ENCODE peak calls at places on chromosomes 6 and 20, in seven cellular contexts. M is naive thymus-derived CD4-positive, alpha-beta T cell; X is iPS DF 6.9; Z is caudate nucleus; Y is uterus; R is CD8-positive, alpha-beta memory T cell; P is ovary. T is an unnamed sample.

GRCh38 chr6:105272783-105273182 is 93.0 kb upstream of the POPDC3 start:
- DNase-seq in M (no peak), X (no peak), Z (no peak), Y (no peak), R (no peak), P (no peak), T (no peak)

GRCh38 chr6:21143651-21144050 is 449.9 kb upstream of the SOX4 start:
- DNase-seq in M (no peak), X (no peak), Z (no peak), Y (no peak), R (no peak), P (no peak), T (no peak)

GRCh38 chr6:166469426-166469961 is 86.8 kb upstream of the MPC1 start:
- DNase-seq in M (no peak), X (no peak), Z (no peak), Y (peak), R (no peak), P (no peak), T (no peak)

GRCh38 chr6:159106627-159107241 is 61.9 kb upstream of the TAGAP start:
- DNase-seq in M (peak), X (peak), Z (peak), Y (peak), R (peak), P (no peak), T (peak)

GRCh38 chr20:38617011-38617829 is 15.6 kb downstream of the ARHGAP40 start:
- DNase-seq in M (no peak), X (no peak), Z (no peak), Y (no peak), R (no peak), P (no peak), T (no peak)

GRCh38 chr6:25556516-25556915 is 95.5 kb upstream of the SCGN start:
- DNase-seq in M (peak), X (peak), Z (peak), Y (peak), R (peak), P (peak), T (peak)

GRCh38 chr6:16697437-16698162 is 63.7 kb downstream of the ATXN1 start:
- DNase-seq in M (no peak), X (no peak), Z (no peak), Y (no peak), R (no peak), P (no peak), T (no peak)

GRCh38 chr6:15522026-15522425 is 140.8 kb downstream of the DTNBP1 start:
- DNase-seq in M (no peak), X (no peak), Z (no peak), Y (peak), R (no peak), P (peak), T (peak)

DNA sequence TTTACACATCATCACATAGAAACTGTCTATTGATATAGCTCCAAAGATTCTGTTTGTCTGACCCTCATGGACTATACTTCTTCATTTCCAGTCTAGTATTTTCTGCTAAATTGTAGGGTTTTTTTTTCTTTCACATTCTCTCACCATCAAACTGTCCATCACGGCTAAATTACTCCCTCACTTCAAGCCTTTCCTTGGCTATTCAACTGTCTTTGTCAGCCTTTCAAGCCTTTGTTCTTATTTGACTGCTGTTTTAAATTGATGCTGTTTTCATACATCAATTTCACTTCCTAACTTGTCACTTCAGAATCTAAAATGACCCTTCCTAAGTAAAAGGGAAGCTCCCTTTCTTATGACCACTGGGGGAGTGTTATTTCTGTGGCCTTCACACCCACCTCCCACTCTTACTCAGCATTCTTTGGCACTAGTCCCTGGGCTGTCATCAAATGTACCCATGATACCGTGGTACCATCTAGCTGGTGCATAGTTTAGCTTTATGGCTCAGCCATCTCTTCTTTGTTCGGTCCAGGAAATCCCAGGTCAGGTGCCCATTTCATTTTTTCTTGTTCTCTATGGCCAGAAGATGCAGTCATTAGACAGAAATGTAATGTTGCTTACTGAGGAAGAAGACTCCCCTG is 8.6 kb downstream of the GJA1 start:
- DNase-seq in M (no peak), X (no peak), Z (no peak), Y (no peak), R (no peak), P (peak), T (no peak)
- H3K27ac ChIP-seq in M (no peak), X (no peak), Z (no peak), Y (peak), R (no peak), P (no peak), T (no peak)

GRCh38 chr6:14381225-14381887 is 263.8 kb downstream of the CD83 start:
- DNase-seq in M (no peak), X (no peak), Z (no peak), Y (no peak), R (no peak), P (no peak), T (no peak)

GRCh38 chr6:14384175-14384949 is 266.8 kb downstream of the CD83 start:
- DNase-seq in M (no peak), X (no peak), Z (no peak), Y (no peak), R (no peak), P (no peak), T (no peak)

GRCh38 chr6:14383393-14384174 is 266.0 kb downstream of the CD83 start:
- DNase-seq in M (no peak), X (no peak), Z (no peak), Y (no peak), R (no peak), P (no peak), T (no peak)

GRCh38 chr6:14380421-14380820 is 262.8 kb downstream of the CD83 start:
- DNase-seq in M (no peak), X (no peak), Z (no peak), Y (no peak), R (no peak), P (no peak), T (no peak)

GRCh38 chr6:14382381-14383236 is 265.0 kb downstream of the CD83 start:
- DNase-seq in M (no peak), X (no peak), Z (no peak), Y (no peak), R (no peak), P (no peak), T (no peak)
- H3K27ac ChIP-seq in M (no peak), X (peak), Z (no peak), Y (no peak), R (no peak), P (no peak), T (no peak)

GRCh38 chr6:135251416-135251815 is 70.3 kb downstream of the MYB start:
- DNase-seq in M (no peak), X (no peak), Z (no peak), Y (no peak), R (no peak), P (no peak), T (no peak)
- H3K27ac ChIP-seq in M (no peak), X (peak), Z (no peak), Y (no peak), R (no peak), P (no peak), T (no peak)

GRCh38 chr6:107847844-107848802 is 24.0 kb upstream of the SCML4 start:
- DNase-seq in M (peak), X (peak), Z (peak), Y (peak), R (peak), P (peak), T (peak)
- H3K27ac ChIP-seq in M (peak), X (no peak), Z (no peak), Y (no peak), R (no peak), P (no peak), T (no peak)

GRCh38 chr20:53695797-53696527 is 102.3 kb upstream of the ZNF217 start:
- DNase-seq in M (no peak), X (no peak), Z (no peak), Y (no peak), R (no peak), P (no peak), T (no peak)

GRCh38 chr20:53702617-53703016 is 109.0 kb upstream of the ZNF217 start:
- DNase-seq in M (no peak), X (no peak), Z (no peak), Y (no peak), R (no peak), P (no peak), T (no peak)

GRCh38 chr20:53693265-53693871 is 99.7 kb upstream of the ZNF217 start:
- DNase-seq in M (peak), X (no peak), Z (no peak), Y (no peak), R (peak), P (no peak), T (no peak)

GRCh38 chr20:53698321-53698978 is 104.8 kb upstream of the ZNF217 start:
- DNase-seq in M (no peak), X (no peak), Z (no peak), Y (no peak), R (no peak), P (no peak), T (no peak)

DNA sequence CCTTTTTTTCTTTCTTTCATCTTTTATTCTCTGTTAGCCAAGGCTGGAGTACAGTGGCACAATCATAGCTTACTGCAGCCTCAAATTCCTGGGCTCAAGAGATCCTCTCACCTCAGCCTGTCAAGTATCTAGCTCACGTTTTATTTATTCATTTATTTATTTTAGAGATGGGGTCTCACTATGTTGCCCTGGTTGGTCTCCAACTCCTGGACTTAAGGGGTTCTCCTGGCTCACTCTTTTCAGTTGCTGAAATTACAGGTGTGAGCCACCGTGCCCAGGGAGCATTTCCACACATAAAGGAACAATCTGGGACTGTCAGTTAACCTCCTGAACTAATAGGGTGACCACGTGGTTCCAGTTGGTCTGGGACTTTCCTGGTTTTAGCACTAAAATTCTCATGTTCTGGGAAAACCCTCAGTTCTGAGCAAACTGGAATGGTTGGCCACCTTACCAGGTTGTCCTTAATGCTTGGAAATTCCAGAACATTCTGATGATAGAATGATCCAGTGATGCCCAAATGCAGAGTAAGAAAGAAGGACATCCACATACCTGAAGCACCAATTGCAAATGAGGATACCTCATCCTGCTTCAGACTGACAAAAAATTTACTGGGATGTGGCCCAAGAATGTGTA is 105.6 kb upstream of the ZNF217 start:
- DNase-seq in M (no peak), X (no peak), Z (no peak), Y (no peak), R (no peak), P (no peak), T (no peak)
- H3K27ac ChIP-seq in M (no peak), X (no peak), Z (no peak), Y (no peak), R (no peak), P (no peak), T (no peak)

DNA sequence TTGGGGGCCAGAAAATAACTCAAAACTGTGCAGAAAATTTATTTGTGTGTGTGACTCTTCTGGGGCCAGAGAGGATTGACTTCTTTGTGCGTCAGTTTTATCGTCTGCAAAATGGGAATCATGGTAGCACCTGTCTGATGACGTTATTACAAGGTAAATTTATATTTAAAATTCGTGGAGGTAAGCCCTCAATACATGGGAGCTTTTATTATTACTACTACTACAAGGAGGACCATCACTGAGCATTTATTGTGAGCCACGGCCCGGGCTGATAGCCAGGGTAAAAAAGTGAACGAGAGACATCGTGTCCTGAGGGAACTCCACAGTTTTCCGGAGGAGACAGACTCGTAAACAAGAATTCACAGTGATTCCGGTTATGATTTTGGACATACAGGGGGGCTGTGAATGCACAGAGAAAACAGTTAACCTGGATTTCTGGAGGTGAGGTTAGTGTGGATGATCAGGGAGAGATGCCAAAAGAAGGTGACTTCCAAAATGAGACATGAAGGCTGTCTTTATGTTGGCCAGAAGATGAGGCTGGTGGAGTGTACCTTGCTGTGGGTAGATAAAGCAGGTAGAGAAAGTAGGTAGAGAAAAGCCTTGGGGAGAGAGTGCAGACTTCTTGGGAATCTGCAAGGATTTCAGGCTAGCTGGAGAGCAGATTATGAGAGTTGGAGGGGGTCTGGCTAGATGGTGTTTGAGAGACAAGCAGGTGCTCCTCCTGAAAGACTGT is 10.5 kb upstream of the SERINC3 start:
- DNase-seq in M (no peak), X (no peak), Z (no peak), Y (peak), R (no peak), P (peak), T (no peak)
- H3K27ac ChIP-seq in M (peak), X (no peak), Z (no peak), Y (peak), R (peak), P (no peak), T (peak)

GRCh38 chr6:56244528-56245253 is 2.7 kb downstream of the COL21A1 start:
- DNase-seq in M (no peak), X (no peak), Z (no peak), Y (no peak), R (no peak), P (no peak), T (no peak)
- H3K27ac ChIP-seq in M (no peak), X (no peak), Z (no peak), Y (peak), R (no peak), P (no peak), T (no peak)

GRCh38 chr6:89462503-89462902 is 29.6 kb downstream of the ANKRD6 start:
- DNase-seq in M (no peak), X (no peak), Z (no peak), Y (no peak), R (no peak), P (no peak), T (no peak)
- H3K27ac ChIP-seq in M (no peak), X (no peak), Z (no peak), Y (no peak), R (no peak), P (no peak), T (no peak)

DNA sequence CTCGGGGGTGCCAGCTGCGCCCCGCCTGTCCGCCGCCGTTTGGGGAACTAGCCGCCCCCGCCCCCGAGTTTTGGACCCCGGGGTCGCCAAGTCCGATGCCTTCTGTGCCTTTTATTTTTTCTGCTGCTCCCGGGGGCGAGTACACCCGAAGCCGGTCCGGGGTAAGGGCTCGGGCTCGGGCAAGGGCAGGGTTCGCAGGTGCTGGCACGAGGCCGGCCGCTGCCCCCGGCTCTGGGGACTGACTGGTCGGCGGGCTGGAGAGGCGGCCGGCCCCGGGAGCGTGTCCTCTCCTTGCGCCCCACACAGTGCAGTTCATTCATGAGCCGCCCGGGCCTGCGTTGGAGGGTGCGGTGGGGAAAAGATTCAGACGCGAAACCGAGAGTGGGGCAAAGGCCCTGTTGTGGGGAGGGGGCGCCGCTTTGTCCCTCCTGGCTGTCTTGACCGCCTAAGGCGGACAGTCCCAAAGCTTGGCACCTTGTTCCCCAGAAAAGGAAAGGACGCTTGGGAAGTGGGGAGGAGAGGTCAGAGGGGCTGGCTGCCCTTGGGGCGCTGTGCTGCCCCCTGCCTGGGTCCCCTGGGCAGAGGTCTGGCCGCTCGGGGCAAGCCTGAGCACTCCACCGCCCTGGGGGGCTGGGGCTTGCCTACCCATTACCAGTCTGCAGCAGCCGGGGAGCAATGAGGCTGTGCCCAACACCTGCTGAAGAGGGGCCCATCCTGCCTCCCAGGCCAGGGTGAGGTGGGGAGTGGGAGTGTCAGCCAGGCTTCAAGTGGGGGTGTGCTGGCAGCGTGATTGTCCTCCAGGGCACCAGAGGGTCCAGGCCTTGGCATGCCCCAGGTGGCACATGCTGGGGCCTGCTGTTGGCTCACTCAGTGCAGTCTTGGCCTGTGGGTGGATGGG is 915 bp downstream of the TMEM63B start:
- DNase-seq in M (peak), X (no peak), Z (peak), Y (peak), R (peak), P (peak), T (no peak)
- H3K27ac ChIP-seq in M (peak), X (no peak), Z (no peak), Y (peak), R (peak), P (no peak), T (peak)

GRCh38 chr6:167515873-167516507 is 191.1 kb downstream of the TTLL2 start:
- DNase-seq in M (no peak), X (no peak), Z (no peak), Y (no peak), R (no peak), P (no peak), T (no peak)

GRCh38 chr6:167512926-167513325 is 188.0 kb downstream of the TTLL2 start:
- DNase-seq in M (no peak), X (no peak), Z (no peak), Y (no peak), R (no peak), P (no peak), T (no peak)

GRCh38 chr6:167510648-167511047 is 185.8 kb downstream of the TTLL2 start:
- DNase-seq in M (no peak), X (no peak), Z (no peak), Y (no peak), R (no peak), P (no peak), T (no peak)

GRCh38 chr6:167514524-167514923 is 189.6 kb downstream of the TTLL2 start:
- DNase-seq in M (no peak), X (no peak), Z (no peak), Y (no peak), R (no peak), P (no peak), T (no peak)

GRCh38 chr6:167513763-167514162 is 188.9 kb downstream of the TTLL2 start:
- DNase-seq in M (no peak), X (no peak), Z (no peak), Y (no peak), R (no peak), P (no peak), T (no peak)
- H3K27ac ChIP-seq in M (no peak), X (no peak), Z (no peak), Y (no peak), R (no peak), P (no peak), T (no peak)